ENCODE peak calls at places on chromosomes 3 and 15, in four cellular contexts. U is Kasumi-1, A is BJ, H is lung. B is an unnamed sample.

GRCh38 chr3:106688463-106688862 is 688.8 kb upstream of the CCDC54 start:
- DNase-seq in U (no peak), A (peak; percentile 76), H (no peak), B (no peak)

GRCh38 chr3:143207338-143207961 is 87.9 kb downstream of the CHST2 start:
- DNase-seq in U (no peak), A (no peak), H (no peak), B (no peak)

GRCh38 chr15:81032818-81033217 is 32.1 kb downstream of the TLNRD1 start:
- DNase-seq in U (no peak), A (no peak), H (no peak), B (no peak)

GRCh38 chr15:58201536-58201935 is 63.4 kb downstream of the AQP9 start:
- DNase-seq in U (no peak), A (peak; percentile 45), H (no peak), B (no peak)

GRCh38 chr15:80384442-80384841 is 19.7 kb upstream of the ARNT2 start:
- DNase-seq in U (no peak), A (no peak), H (no peak), B (no peak)

GRCh38 chr15:42144841-42145375 is 11.5 kb downstream of the PLA2G4F start:
- DNase-seq in U (no peak), A (no peak), H (no peak), B (peak; percentile 53)

GRCh38 chr3:37808656-37809055 is 53.0 kb upstream of the CTDSPL start:
- DNase-seq in U (no peak), A (no peak), H (no peak), B (no peak)

GRCh38 chr15:68201153-68201878 is 3.8 kb downstream of the CALML4 start:
- DNase-seq in U (no peak), A (no peak), H (no peak), B (peak; percentile 41)

GRCh38 chr15:80568298-80568697 is 126.8 kb upstream of the ABHD17C start:
- DNase-seq in U (no peak), A (no peak), H (no peak), B (no peak)

GRCh38 chr15:85583404-85584390 is 203.3 kb downstream of the AKAP13 start:
- DNase-seq in U (no peak), A (no peak), H (peak; percentile 67), B (peak; percentile 81)

GRCh38 chr15:51377038-51377761 is 35.7 kb downstream of the GLDN start:
- DNase-seq in U (no peak), A (peak; percentile 74), H (no peak), B (no peak)

GRCh38 chr3:69867941-69868505 is 128.8 kb downstream of the MITF start:
- DNase-seq in U (no peak), A (no peak), H (no peak), B (no peak)

GRCh38 chr3:187737401-187738088 is 7.7 kb downstream of the BCL6 start:
- DNase-seq in U (no peak), A (no peak), H (peak; percentile 80), B (peak; percentile 86)

GRCh38 chr3:175208316-175208715 is 349.2 kb downstream of the NAALADL2 start:
- DNase-seq in U (no peak), A (no peak), H (no peak), B (no peak)

GRCh38 chr3:6510713-6511112 is 350.2 kb upstream of the GRM7 start:
- DNase-seq in U (no peak), A (no peak), H (no peak), B (no peak)

GRCh38 chr3:21226086-21226485 is 524.9 kb downstream of the ZNF385D start:
- DNase-seq in U (no peak), A (no peak), H (no peak), B (no peak)

GRCh38 chr3:126358038-126358815 is 1.0 kb upstream of the KLF15 start:
- DNase-seq in U (no peak), A (no peak), H (peak; percentile 45), B (no peak)

GRCh38 chr15:66008920-66009572 is 139.8 kb downstream of the RAB11A start:
- DNase-seq in U (no peak), A (no peak), H (no peak), B (no peak)

GRCh38 chr15:67049351-67050044 is 15.9 kb upstream of the SMAD3 start:
- DNase-seq in U (no peak), A (peak; percentile 63), H (no peak), B (no peak)

GRCh38 chr3:135191690-135192089 is 396.6 kb downstream of the EPHB1 start:
- DNase-seq in U (no peak), A (no peak), H (no peak), B (no peak)

GRCh38 chr3:21533047-21533446 is 218.0 kb downstream of the ZNF385D start:
- DNase-seq in U (peak; percentile 31), A (no peak), H (no peak), B (no peak)

GRCh38 chr3:187522890-187523289 is 147.3 kb downstream of the SST start:
- DNase-seq in U (no peak), A (no peak), H (no peak), B (no peak)

GRCh38 chr3:160667452-160667851 is 9.5 kb upstream of the ARL14 start:
- DNase-seq in U (no peak), A (peak; percentile 18), H (no peak), B (no peak)

GRCh38 chr15:42133892-42134502 is 22.4 kb downstream of the PLA2G4F start:
- DNase-seq in U (peak; percentile 25), A (no peak), H (peak; percentile 65), B (peak; percentile 80)

GRCh38 chr3:112531358-112531781 is 30.4 kb downstream of the ATG3 start:
- DNase-seq in U (peak; percentile 77), A (no peak), H (no peak), B (no peak)

GRCh38 chr15:40064231-40064894 is 25.4 kb upstream of the SRP14 start:
- DNase-seq in U (no peak), A (no peak), H (no peak), B (peak; percentile 21)

GRCh38 chr15:35444557-35445204 is 101.3 kb downstream of the DPH6 start:
- DNase-seq in U (peak; percentile 19), A (no peak), H (no peak), B (no peak)

GRCh38 chr3:33075996-33076395 is 20.9 kb downstream of the GLB1 start:
- DNase-seq in U (no peak), A (no peak), H (no peak), B (no peak)